ENCODE peak calls at places on chromosomes 4 and X, in eight cellular contexts. One of them, this sample, is unnamed.

GRCh38 chrX:35461164-35461563 is 337.0 kb upstream of the MAGEB16 start:
- DNase-seq in fibroblast of the aortic adventitia: no peak
- DNase-seq in smooth muscle cell of the brain vasculature: no peak
- DNase-seq in CD4-positive, alpha-beta T cell: no peak
- DNase-seq in activated CD4-positive, CD25-positive, alpha-beta regulatory T cell treated with anti-CD3 and anti-CD28 coated beads, Interleukin-2, amount 50 U/mL, for 72 hours: no peak
- DNase-seq in neural progenitor cell: no peak
- DNase-seq in stimulated activated naive CD4-positive, alpha-beta T cell: no peak
- DNase-seq in mesothelial cell of epicardium: no peak
- DNase-seq in this sample: no peak

GRCh38 chr4:14025093-14025492 is 397.6 kb upstream of the BOD1L1 start:
- DNase-seq in fibroblast of the aortic adventitia: peak
- DNase-seq in smooth muscle cell of the brain vasculature: no peak
- DNase-seq in CD4-positive, alpha-beta T cell: no peak
- DNase-seq in activated CD4-positive, CD25-positive, alpha-beta regulatory T cell treated with anti-CD3 and anti-CD28 coated beads, Interleukin-2, amount 50 U/mL, for 72 hours: no peak
- DNase-seq in neural progenitor cell: no peak
- DNase-seq in stimulated activated naive CD4-positive, alpha-beta T cell: no peak
- DNase-seq in mesothelial cell of epicardium: no peak
- DNase-seq in this sample: no peak

GRCh38 chr4:182188622-182189021 is 54.6 kb upstream of the TENM3 start:
- DNase-seq in fibroblast of the aortic adventitia: no peak
- DNase-seq in smooth muscle cell of the brain vasculature: no peak
- DNase-seq in CD4-positive, alpha-beta T cell: no peak
- DNase-seq in activated CD4-positive, CD25-positive, alpha-beta regulatory T cell treated with anti-CD3 and anti-CD28 coated beads, Interleukin-2, amount 50 U/mL, for 72 hours: no peak
- DNase-seq in neural progenitor cell: no peak
- DNase-seq in stimulated activated naive CD4-positive, alpha-beta T cell: no peak
- DNase-seq in mesothelial cell of epicardium: no peak
- DNase-seq in this sample: no peak

GRCh38 chr4:78780093-78780492 is 3.9 kb downstream of the BMP2K start:
- DNase-seq in fibroblast of the aortic adventitia: no peak
- DNase-seq in smooth muscle cell of the brain vasculature: no peak
- DNase-seq in CD4-positive, alpha-beta T cell: no peak
- DNase-seq in activated CD4-positive, CD25-positive, alpha-beta regulatory T cell treated with anti-CD3 and anti-CD28 coated beads, Interleukin-2, amount 50 U/mL, for 72 hours: no peak
- DNase-seq in neural progenitor cell: no peak
- DNase-seq in stimulated activated naive CD4-positive, alpha-beta T cell: no peak
- DNase-seq in mesothelial cell of epicardium: no peak
- DNase-seq in this sample: no peak

GRCh38 chrX:111490683-111491082 is 20.8 kb upstream of the SERTM2 start:
- DNase-seq in fibroblast of the aortic adventitia: no peak
- DNase-seq in smooth muscle cell of the brain vasculature: no peak
- DNase-seq in CD4-positive, alpha-beta T cell: no peak
- DNase-seq in activated CD4-positive, CD25-positive, alpha-beta regulatory T cell treated with anti-CD3 and anti-CD28 coated beads, Interleukin-2, amount 50 U/mL, for 72 hours: no peak
- DNase-seq in neural progenitor cell: no peak
- DNase-seq in stimulated activated naive CD4-positive, alpha-beta T cell: no peak
- DNase-seq in mesothelial cell of epicardium: no peak
- DNase-seq in this sample: no peak

GRCh38 chrX:134895785-134896184 is 95.0 kb upstream of the SMIM10 start:
- DNase-seq in fibroblast of the aortic adventitia: no peak
- DNase-seq in smooth muscle cell of the brain vasculature: no peak
- DNase-seq in CD4-positive, alpha-beta T cell: no peak
- DNase-seq in activated CD4-positive, CD25-positive, alpha-beta regulatory T cell treated with anti-CD3 and anti-CD28 coated beads, Interleukin-2, amount 50 U/mL, for 72 hours: no peak
- DNase-seq in neural progenitor cell: no peak
- DNase-seq in stimulated activated naive CD4-positive, alpha-beta T cell: no peak
- DNase-seq in mesothelial cell of epicardium: no peak
- DNase-seq in this sample: no peak

GRCh38 chr4:7187691-7188090 is 4.6 kb upstream of the SORCS2 start:
- DNase-seq in fibroblast of the aortic adventitia: no peak
- DNase-seq in smooth muscle cell of the brain vasculature: no peak
- DNase-seq in CD4-positive, alpha-beta T cell: no peak
- DNase-seq in activated CD4-positive, CD25-positive, alpha-beta regulatory T cell treated with anti-CD3 and anti-CD28 coated beads, Interleukin-2, amount 50 U/mL, for 72 hours: peak
- DNase-seq in neural progenitor cell: no peak
- DNase-seq in stimulated activated naive CD4-positive, alpha-beta T cell: no peak
- DNase-seq in mesothelial cell of epicardium: no peak
- DNase-seq in this sample: no peak

GRCh38 chr4:163748474-163748873 is 254.0 kb downstream of the TMA16 start:
- DNase-seq in fibroblast of the aortic adventitia: no peak
- DNase-seq in smooth muscle cell of the brain vasculature: no peak
- DNase-seq in CD4-positive, alpha-beta T cell: no peak
- DNase-seq in activated CD4-positive, CD25-positive, alpha-beta regulatory T cell treated with anti-CD3 and anti-CD28 coated beads, Interleukin-2, amount 50 U/mL, for 72 hours: no peak
- DNase-seq in neural progenitor cell: no peak
- DNase-seq in stimulated activated naive CD4-positive, alpha-beta T cell: no peak
- DNase-seq in mesothelial cell of epicardium: no peak
- DNase-seq in this sample: no peak

GRCh38 chr4:7938513-7939376 is 916 bp downstream of the AFAP1 start:
- DNase-seq in fibroblast of the aortic adventitia: peak
- DNase-seq in smooth muscle cell of the brain vasculature: no peak
- DNase-seq in CD4-positive, alpha-beta T cell: peak
- DNase-seq in activated CD4-positive, CD25-positive, alpha-beta regulatory T cell treated with anti-CD3 and anti-CD28 coated beads, Interleukin-2, amount 50 U/mL, for 72 hours: no peak
- DNase-seq in neural progenitor cell: peak
- DNase-seq in stimulated activated naive CD4-positive, alpha-beta T cell: peak
- DNase-seq in mesothelial cell of epicardium: no peak
- DNase-seq in this sample: no peak

GRCh38 chr4:43619219-43619618 is 726.7 kb downstream of the GRXCR1 start:
- DNase-seq in fibroblast of the aortic adventitia: no peak
- DNase-seq in smooth muscle cell of the brain vasculature: no peak
- DNase-seq in CD4-positive, alpha-beta T cell: no peak
- DNase-seq in activated CD4-positive, CD25-positive, alpha-beta regulatory T cell treated with anti-CD3 and anti-CD28 coated beads, Interleukin-2, amount 50 U/mL, for 72 hours: no peak
- DNase-seq in neural progenitor cell: no peak
- DNase-seq in stimulated activated naive CD4-positive, alpha-beta T cell: no peak
- DNase-seq in mesothelial cell of epicardium: no peak
- DNase-seq in this sample: no peak

GRCh38 chrX:17680732-17681413 is 56.4 kb upstream of the SCML1 start:
- DNase-seq in fibroblast of the aortic adventitia: peak
- DNase-seq in smooth muscle cell of the brain vasculature: no peak
- DNase-seq in CD4-positive, alpha-beta T cell: no peak
- DNase-seq in activated CD4-positive, CD25-positive, alpha-beta regulatory T cell treated with anti-CD3 and anti-CD28 coated beads, Interleukin-2, amount 50 U/mL, for 72 hours: no peak
- DNase-seq in neural progenitor cell: no peak
- DNase-seq in stimulated activated naive CD4-positive, alpha-beta T cell: no peak
- DNase-seq in mesothelial cell of epicardium: no peak
- DNase-seq in this sample: no peak

This sample was measured in Peyer's patch.